ENCODE peak calls at places on chromosomes 12 and 14, in seven cellular contexts. H is cardiac muscle cell, J is esophagus squamous epithelium, T is stomach, R is upper lobe of right lung, P is tibial artery, X is Peyer's patch. A is an unnamed sample. For H3K27me3 and H3K4me1, the result is how much of the 10 kb centered on the place peaks cover.

GRCh38 chr12:131457028-131457310 is 253.9 kb upstream of the SFSWAP start:
- DNase-seq in H (no peak), J (no peak), T (peak), R (peak), P (no peak), X (no peak), A (no peak)

GRCh38 chr12:96034631-96035282 is 630 bp downstream of the LTA4H start:
- DNase-seq in H (peak), J (no peak), T (no peak), R (no peak), P (peak), X (no peak), A (peak)

GRCh38 chr12:7935464-7935772 is 569 bp downstream of the SLC2A3 start:
- DNase-seq in H (peak), J (no peak), T (no peak), R (no peak), P (no peak), X (no peak), A (no peak)

GRCh38 chr12:121536929-121537813 is 43.7 kb downstream of the KDM2B start:
- DNase-seq in H (peak), J (peak), T (peak), R (peak), P (peak), X (peak), A (peak)

GRCh38 chr14:99749142-99749541 is 44.1 kb upstream of the EML1 start:
- DNase-seq in H (no peak), J (no peak), T (no peak), R (no peak), P (no peak), X (no peak), A (no peak)

GRCh38 chr12:54509660-54510059 is 12.1 kb downstream of the NCKAP1L start:
- DNase-seq in H (no peak), J (no peak), T (no peak), R (no peak), P (no peak), X (no peak), A (no peak)

GRCh38 chr14:65312859-65313258 is 99.7 kb upstream of the FUT8 start:
- DNase-seq in H (no peak), J (no peak), T (no peak), R (no peak), P (no peak), X (no peak), A (no peak)

GRCh38 chr12:119115296-119115905 is 63.3 kb upstream of the HSPB8 start:
- DNase-seq in H (peak), J (no peak), T (no peak), R (no peak), P (no peak), X (no peak), A (peak)

GRCh38 chr14:72883963-72884362 is 9.9 kb downstream of the DPF3 start:
- DNase-seq in H (no peak), J (no peak), T (no peak), R (no peak), P (no peak), X (no peak), A (no peak)

GRCh38 chr14:93956514-93957332 is 19.6 kb downstream of the ASB2 start:
- DNase-seq in H (no peak), J (no peak), T (no peak), R (no peak), P (no peak), X (no peak), A (no peak)

GRCh38 chr12:70919597-70920035 is 922 bp downstream of the PTPRR start:
- DNase-seq in H (peak), J (no peak), T (no peak), R (no peak), P (no peak), X (no peak), A (no peak)

GRCh38 chr14:59427653-59428578 is 37.3 kb downstream of the GPR135 start:
- DNase-seq in H (peak), J (no peak), T (no peak), R (no peak), P (peak), X (no peak), A (no peak)

GRCh38 chr12:84643993-84644392 is 268.6 kb downstream of the SLC6A15 start:
- DNase-seq in H (no peak), J (no peak), T (no peak), R (no peak), P (no peak), X (no peak), A (no peak)

GRCh38 chr12:51763743-51764142 is 84.8 kb downstream of the FIGNL2 start:
- DNase-seq in H (no peak), J (no peak), T (no peak), R (no peak), P (no peak), X (no peak), A (no peak)

GRCh38 chr12:51760231-51760630 is 88.3 kb downstream of the FIGNL2 start:
- DNase-seq in H (no peak), J (no peak), T (no peak), R (no peak), P (no peak), X (no peak), A (no peak)

GRCh38 chr12:51771008-51771407 is 77.5 kb downstream of the FIGNL2 start:
- DNase-seq in H (no peak), J (no peak), T (no peak), R (no peak), P (no peak), X (no peak), A (no peak)

GRCh38 chr12:51766067-51766466 is 82.5 kb downstream of the FIGNL2 start:
- DNase-seq in H (no peak), J (no peak), T (no peak), R (no peak), P (no peak), X (no peak), A (no peak)
- H3K27me3 ChIP-seq in H (under half), J (under half), T (under half), R (under half), P (under half), X (under half), A (under half)

GRCh38 chr14:91316761-91317160 is 72.3 kb upstream of the GPR68 start:
- DNase-seq in H (no peak), J (no peak), T (no peak), R (no peak), P (no peak), X (no peak), A (no peak)

GRCh38 chr14:91317381-91318313 is 73.1 kb upstream of the GPR68 start:
- DNase-seq in H (peak), J (peak), T (peak), R (peak), P (peak), X (peak), A (peak)

GRCh38 chr14:91321131-91321530 is 76.6 kb upstream of the GPR68 start:
- DNase-seq in H (no peak), J (no peak), T (no peak), R (peak), P (no peak), X (no peak), A (no peak)

GRCh38 chr14:91320266-91320665 is 75.8 kb upstream of the GPR68 start:
- DNase-seq in H (no peak), J (no peak), T (no peak), R (no peak), P (no peak), X (no peak), A (no peak)

DNA sequence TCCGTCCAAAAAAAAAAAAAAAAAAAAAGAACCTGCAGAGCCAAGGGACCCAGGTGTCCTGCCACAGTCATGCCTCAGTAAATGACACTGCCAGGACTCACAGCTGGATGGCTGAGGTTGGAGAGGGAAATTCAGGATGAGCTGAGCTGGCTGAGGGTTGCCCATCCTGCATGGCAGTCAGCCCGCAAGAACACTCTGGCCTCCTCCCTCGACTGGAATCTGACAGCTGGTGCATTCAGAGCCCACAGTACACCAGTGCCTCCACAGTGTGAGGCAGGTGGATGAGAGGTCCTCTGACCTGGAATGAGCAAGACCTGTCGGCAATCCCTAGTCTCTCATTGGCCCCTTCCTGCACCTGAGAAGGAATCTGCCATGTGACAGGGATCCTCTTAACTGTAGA is 74.4 kb upstream of the GPR68 start:
- DNase-seq in H (no peak), J (no peak), T (no peak), R (no peak), P (no peak), X (no peak), A (no peak)
- H3K4me1 ChIP-seq in H (under half), J (under half), T (under half), R (under half), P (under half), X (under half), A (under half)

DNA sequence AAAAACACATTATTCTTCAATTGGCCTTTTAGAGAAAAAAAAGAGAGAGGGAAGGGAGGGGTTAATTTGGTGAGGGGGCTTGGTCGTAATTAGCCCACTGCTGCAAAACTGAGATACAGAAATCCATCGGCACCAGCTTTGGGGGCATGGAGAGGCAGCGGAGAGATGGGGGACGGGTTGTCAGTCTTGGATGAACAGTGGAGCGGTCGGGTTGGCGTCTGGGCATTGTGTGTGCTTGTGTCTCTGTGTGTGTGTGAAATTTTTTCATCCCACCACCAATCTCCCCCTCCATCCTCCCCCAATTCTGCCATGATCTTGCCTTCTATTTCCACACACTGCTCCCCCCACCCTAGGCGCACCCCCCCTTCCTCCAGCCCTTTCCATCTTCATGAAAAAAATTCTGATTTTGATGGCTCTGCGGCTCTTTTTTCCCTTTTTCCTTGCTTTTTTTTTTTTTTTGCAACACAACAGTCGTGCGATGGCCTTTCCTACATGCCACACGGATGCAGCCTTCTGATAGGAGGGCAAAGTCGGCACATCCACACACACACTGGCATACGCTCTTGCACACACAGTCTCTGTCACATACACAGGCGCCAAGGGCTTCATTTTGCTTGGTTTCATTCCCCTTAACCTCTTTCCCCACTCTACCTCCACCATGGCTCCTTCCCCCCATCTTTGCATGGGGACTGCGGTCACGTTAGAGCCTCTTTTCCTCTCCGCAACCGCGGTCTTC is 3.3 kb downstream of the NRXN3 start:
- DNase-seq in H (no peak), J (no peak), T (no peak), R (no peak), P (no peak), X (no peak), A (no peak)
- H3K27me3 ChIP-seq in H (under half), J (under half), T (under half), R (under half), P (under half), X (under half), A (under half)

GRCh38 chr12:94046626-94047410 is 101.6 kb upstream of the PLXNC1 start:
- DNase-seq in H (peak), J (no peak), T (no peak), R (no peak), P (no peak), X (no peak), A (no peak)
- H3K4me1 ChIP-seq in H (under half), J (under half), T (under half), R (under half), P (under half), X (under half), A (under half)

GRCh38 chr12:113971392-113971791 is 5.3 kb upstream of the RBM19 start:
- DNase-seq in H (no peak), J (no peak), T (no peak), R (no peak), P (no peak), X (no peak), A (no peak)

GRCh38 chr12:113978080-113978479 is 12.0 kb upstream of the RBM19 start:
- DNase-seq in H (no peak), J (no peak), T (no peak), R (no peak), P (no peak), X (no peak), A (no peak)

GRCh38 chr12:113973109-113973904 is 7.2 kb upstream of the RBM19 start:
- DNase-seq in H (no peak), J (no peak), T (no peak), R (no peak), P (no peak), X (no peak), A (no peak)

GRCh38 chr12:113974006-113974405 is 7.9 kb upstream of the RBM19 start:
- DNase-seq in H (no peak), J (no peak), T (no peak), R (no peak), P (no peak), X (no peak), A (no peak)
- H3K27me3 ChIP-seq in H (half or more), J (under half), T (under half), R (half or more), P (under half), X (under half), A (under half)

GRCh38 chr12:116136340-116136739 is 141.2 kb downstream of the MED13L start:
- DNase-seq in H (peak), J (no peak), T (no peak), R (no peak), P (no peak), X (no peak), A (no peak)
- H3K4me1 ChIP-seq in H (under half), J (under half), T (under half), R (half or more), P (half or more), X (under half), A (under half)

GRCh38 chr14:54839681-54840080 is 62.9 kb downstream of the GCH1 start:
- DNase-seq in H (peak), J (no peak), T (no peak), R (no peak), P (peak), X (no peak), A (no peak)

GRCh38 chr14:54834727-54835126 is 67.9 kb downstream of the GCH1 start:
- DNase-seq in H (no peak), J (no peak), T (no peak), R (no peak), P (no peak), X (no peak), A (no peak)

GRCh38 chr14:54837508-54838149 is 65.0 kb downstream of the GCH1 start:
- DNase-seq in H (no peak), J (no peak), T (no peak), R (no peak), P (no peak), X (no peak), A (no peak)

GRCh38 chr14:54838931-54839512 is 63.6 kb downstream of the GCH1 start:
- DNase-seq in H (no peak), J (no peak), T (no peak), R (no peak), P (peak), X (no peak), A (no peak)

DNA sequence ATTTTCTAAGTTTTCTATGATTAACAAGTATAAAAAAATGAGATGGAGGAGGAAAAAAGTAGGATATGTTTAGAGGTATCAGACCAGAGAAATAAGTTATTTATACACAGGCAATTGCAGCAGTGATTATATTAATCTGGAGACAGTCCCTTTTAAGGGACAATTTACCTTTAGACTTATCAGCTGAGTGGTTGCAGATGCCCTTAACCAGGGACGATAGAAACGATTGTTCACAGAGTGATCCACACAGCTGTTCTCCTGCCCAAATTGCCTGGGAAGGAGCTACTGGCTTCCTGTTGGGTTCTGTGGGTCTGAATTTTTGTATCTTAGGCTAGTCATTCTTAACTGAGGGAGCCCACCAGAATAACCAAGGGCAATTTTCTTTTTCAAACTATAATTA is 66.4 kb downstream of the GCH1 start:
- DNase-seq in H (no peak), J (no peak), T (no peak), R (no peak), P (no peak), X (no peak), A (no peak)
- H3K27me3 ChIP-seq in H (under half), J (under half), T (under half), R (under half), P (under half), X (under half), A (under half)

DNA sequence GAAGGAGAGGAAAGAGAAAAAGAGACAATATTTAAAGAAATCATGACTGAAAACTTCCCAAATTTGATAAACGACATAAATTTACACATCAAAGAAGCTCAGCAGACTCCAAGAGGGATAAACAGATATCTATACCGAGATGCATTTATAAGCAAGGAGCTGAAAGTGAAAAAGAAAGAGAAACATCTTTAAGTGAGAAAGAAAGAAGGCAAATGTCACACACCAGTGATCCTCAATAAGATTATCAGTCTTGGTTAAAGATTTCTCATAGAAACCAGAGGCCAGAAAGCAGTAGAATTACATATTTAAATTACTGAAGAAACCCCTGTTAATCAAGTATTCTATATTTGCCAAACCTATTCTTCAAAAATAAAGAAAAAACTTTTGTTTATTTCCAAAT is 424.2 kb downstream of the SLC16A7 start:
- DNase-seq in H (no peak), J (no peak), T (no peak), R (no peak), P (no peak), X (no peak), A (no peak)
- H3K4me1 ChIP-seq in H (under half), J (under half), T (under half), R (under half), P (under half), X (under half), A (under half)

GRCh38 chr14:23353433-23353780 is 720 bp upstream of the SLC22A17 start:
- DNase-seq in H (no peak), J (no peak), T (no peak), R (no peak), P (no peak), X (no peak), A (no peak)
- H3K27me3 ChIP-seq in H (under half), J (under half), T (under half), R (under half), P (under half), X (under half), A (under half)